ENCODE peak calls at places on chromosome 1, in ten cellular contexts. P is K562; L is foreskin fibroblast; Q is lung microvascular endothelial cell; I is Calu3; H is GM04504; F is IMR-90; S is posterior vena cava; X is activated T-cell treated with anti-CD3 and anti-CD28 coated beads, Interleukin-2, amount 50 U/mL, for 72 hours; O is neural progenitor cell. T is an unnamed sample.

GRCh38 chr1:85862456-85862855 is 154.2 kb upstream of the ZNHIT6 start:
- DNase-seq in P (no peak), L (peak; percentile 29), Q (no peak), I (peak; percentile 11), H (no peak), F (peak; percentile 71), S (no peak), X (no peak), O (no peak), T (no peak)

GRCh38 chr1:48560114-48560513 is 88.1 kb upstream of the SPATA6 start:
- DNase-seq in P (no peak), L (no peak), Q (no peak), I (no peak), H (no peak), F (no peak), S (no peak), X (no peak), O (no peak), T (no peak)

GRCh38 chr1:55369474-55369873 is 154.3 kb upstream of the USP24 start:
- DNase-seq in P (no peak), L (peak; percentile 77), Q (no peak), I (no peak), H (no peak), F (peak; percentile 57), S (no peak), X (no peak), O (no peak), T (no peak)

GRCh38 chr1:34790985-34791384 is 1.8 kb upstream of the GJA4 start:
- DNase-seq in P (no peak), L (no peak), Q (no peak), I (no peak), H (no peak), F (no peak), S (no peak), X (no peak), O (no peak), T (no peak)

GRCh38 chr1:115762792-115763191 is 5.7 kb downstream of the CASQ2 start:
- DNase-seq in P (no peak), L (no peak), Q (no peak), I (no peak), H (no peak), F (no peak), S (no peak), X (no peak), O (no peak), T (no peak)

GRCh38 chr1:110872745-110873435 is at the start of gene CD53:
- DNase-seq in P (peak; percentile 58), L (no peak), Q (no peak), I (no peak), H (no peak), F (no peak), S (no peak), X (peak; percentile 56), O (no peak), T (no peak)

GRCh38 chr1:56477164-56478111 is 101.9 kb downstream of the PLPP3 start:
- DNase-seq in P (no peak), L (peak; percentile 69), Q (peak; percentile 46), I (peak; percentile 52), H (no peak), F (peak; percentile 65), S (peak; percentile 89), X (no peak), O (peak; percentile 79), T (no peak)

GRCh38 chr1:221667504-221667903 is 74.4 kb downstream of the DUSP10 start:
- DNase-seq in P (peak; percentile 22), L (peak; percentile 85), Q (peak; percentile 66), I (peak; percentile 22), H (no peak), F (peak; percentile 90), S (no peak), X (no peak), O (no peak), T (no peak)

GRCh38 chr1:156657161-156657970 is 15.4 kb downstream of the BCAN start:
- DNase-seq in P (peak; percentile 80), L (peak; percentile 87), Q (peak; percentile 62), I (peak; percentile 83), H (no peak), F (peak; percentile 46), S (peak; percentile 94), X (peak; percentile 84), O (peak; percentile 78), T (no peak)

GRCh38 chr1:8689431-8690252 is 127.8 kb downstream of the RERE start:
- DNase-seq in P (no peak), L (no peak), Q (no peak), I (no peak), H (no peak), F (no peak), S (no peak), X (no peak), O (no peak), T (no peak)

T was measured in chondrocyte.